ENCODE peak calls at places on chromosomes 6 and 20, in ten cellular contexts. E, L, F, Y, B, U, G, M, P and D are unnamed samples.

GRCh38 chr6:7316658-7317533 is 3.9 kb upstream of the SSR1 start:
- DNase-seq in E (no peak), L (no peak), F (no peak), Y (no peak), B (no peak), U (no peak), G (no peak), M (no peak), P (no peak), D (no peak)

GRCh38 chr20:24633026-24633425 is 163.6 kb downstream of the SYNDIG1 start:
- DNase-seq in E (no peak), L (no peak), F (no peak), Y (no peak), B (peak), U (no peak), G (no peak), M (no peak), P (no peak), D (peak)

GRCh38 chr6:24054388-24054787 is 71.6 kb upstream of the NRSN1 start:
- DNase-seq in E (no peak), L (no peak), F (no peak), Y (no peak), B (no peak), U (no peak), G (no peak), M (no peak), P (no peak), D (no peak)

GRCh38 chr20:45373353-45374100 is 4.6 kb downstream of the TP53TG5 start:
- DNase-seq in E (peak), L (peak), F (peak), Y (peak), B (peak), U (peak), G (no peak), M (no peak), P (peak), D (peak)

GRCh38 chr20:62986257-62986807 is 20.4 kb downstream of the BHLHE23 start:
- DNase-seq in E (no peak), L (no peak), F (no peak), Y (no peak), B (no peak), U (no peak), G (no peak), M (no peak), P (no peak), D (no peak)

GRCh38 chr6:121201108-121201507 is 133.2 kb downstream of the TBC1D32 start:
- DNase-seq in E (no peak), L (no peak), F (no peak), Y (no peak), B (no peak), U (no peak), G (no peak), M (no peak), P (no peak), D (no peak)

GRCh38 chr6:136117081-136117480 is 133.0 kb downstream of the MTFR2 start:
- DNase-seq in E (no peak), L (no peak), F (no peak), Y (no peak), B (peak), U (no peak), G (no peak), M (no peak), P (no peak), D (no peak)

GRCh38 chr6:154234019-154234772 is 122.4 kb downstream of the IPCEF1 start:
- DNase-seq in E (no peak), L (no peak), F (no peak), Y (no peak), B (no peak), U (no peak), G (no peak), M (no peak), P (no peak), D (no peak)

GRCh38 chr20:49028684-49029083 is 17.4 kb upstream of the CSE1L start:
- DNase-seq in E (no peak), L (no peak), F (peak), Y (no peak), B (peak), U (no peak), G (no peak), M (no peak), P (no peak), D (no peak)

GRCh38 chr20:48217191-48217590 is 431.9 kb upstream of the SULF2 start:
- DNase-seq in E (no peak), L (no peak), F (no peak), Y (no peak), B (no peak), U (no peak), G (no peak), M (no peak), P (no peak), D (no peak)